ENCODE peak calls at places on chromosomes 16 and 17, in eight cellular contexts. I, W, T, Y, M, Z, L and U are unnamed samples.

GRCh38 chr17:66431910-66432309 is 129.5 kb downstream of the PRKCA start:
- DNase-seq in I (no peak), W (no peak), T (no peak), Y (no peak), M (no peak), Z (peak), L (no peak), U (no peak)

GRCh38 chr17:48515925-48516900 is 14.6 kb downstream of the HOXB1 start:
- DNase-seq in I (no peak), W (no peak), T (no peak), Y (no peak), M (no peak), Z (no peak), L (no peak), U (peak)

GRCh38 chr17:81481011-81481799 is 31.4 kb downstream of the ACTG1 start:
- DNase-seq in I (peak), W (peak), T (peak), Y (no peak), M (peak), Z (peak), L (peak), U (no peak)

GRCh38 chr16:51621610-51622009 is 470.5 kb upstream of the SALL1 start:
- DNase-seq in I (no peak), W (no peak), T (no peak), Y (no peak), M (no peak), Z (peak), L (no peak), U (no peak)

GRCh38 chr16:81107506-81107905 is 11.3 kb upstream of the GCSH start:
- DNase-seq in I (no peak), W (no peak), T (no peak), Y (no peak), M (no peak), Z (no peak), L (no peak), U (no peak)

GRCh38 chr16:86772671-86773338 is 194.5 kb downstream of the FOXL1 start:
- DNase-seq in I (no peak), W (no peak), T (no peak), Y (no peak), M (no peak), Z (peak), L (peak), U (no peak)

GRCh38 chr17:62652251-62653001 is 25.0 kb downstream of the MRC2 start:
- DNase-seq in I (peak), W (peak), T (no peak), Y (peak), M (peak), Z (peak), L (no peak), U (no peak)

GRCh38 chr17:45248132-45248936 is 13.6 kb downstream of the SPATA32 start:
- DNase-seq in I (peak), W (no peak), T (no peak), Y (peak), M (peak), Z (no peak), L (peak), U (peak)

GRCh38 chr16:24151482-24151939 is 104.6 kb upstream of the CACNG3 start:
- DNase-seq in I (peak), W (no peak), T (no peak), Y (no peak), M (no peak), Z (no peak), L (no peak), U (no peak)

GRCh38 chr16:67477960-67478554 is 2.9 kb downstream of the ATP6V0D1 start:
- DNase-seq in I (no peak), W (no peak), T (no peak), Y (no peak), M (no peak), Z (no peak), L (no peak), U (no peak)

GRCh38 chr17:9251273-9251672 is 230.0 kb downstream of the NTN1 start:
- DNase-seq in I (no peak), W (no peak), T (no peak), Y (no peak), M (no peak), Z (no peak), L (no peak), U (no peak)

GRCh38 chr16:12532871-12533610 is 270.6 kb downstream of the CPPED1 start:
- DNase-seq in I (peak), W (no peak), T (peak), Y (no peak), M (peak), Z (no peak), L (no peak), U (no peak)

GRCh38 chr17:16286947-16287562 is 66.2 kb downstream of the CENPV start:
- DNase-seq in I (no peak), W (no peak), T (no peak), Y (peak), M (no peak), Z (no peak), L (no peak), U (no peak)

GRCh38 chr16:54931757-54932660 is 1.3 kb downstream of the IRX5 start:
- DNase-seq in I (no peak), W (no peak), T (no peak), Y (no peak), M (peak), Z (peak), L (no peak), U (no peak)

GRCh38 chr16:8568231-8568617 is 22.1 kb downstream of the TMEM114 start:
- DNase-seq in I (no peak), W (no peak), T (no peak), Y (no peak), M (no peak), Z (no peak), L (no peak), U (no peak)

GRCh38 chr16:48076455-48077012 is 79.3 kb downstream of the ABCC12 start:
- DNase-seq in I (no peak), W (no peak), T (no peak), Y (no peak), M (no peak), Z (peak), L (no peak), U (no peak)

GRCh38 chr16:68368602-68368944 is 57.8 kb downstream of the PRMT7 start:
- DNase-seq in I (no peak), W (no peak), T (no peak), Y (no peak), M (no peak), Z (no peak), L (no peak), U (no peak)

GRCh38 chr16:11224894-11225676 is 30.9 kb downstream of the SOCS1 start:
- DNase-seq in I (peak), W (peak), T (no peak), Y (peak), M (peak), Z (no peak), L (no peak), U (no peak)

GRCh38 chr17:62000186-62000585 is 64.9 kb downstream of the MED13 start:
- DNase-seq in I (no peak), W (no peak), T (no peak), Y (no peak), M (no peak), Z (no peak), L (no peak), U (no peak)

GRCh38 chr16:76226011-76226410 is 51.2 kb upstream of the CNTNAP4 start:
- DNase-seq in I (no peak), W (no peak), T (no peak), Y (no peak), M (no peak), Z (no peak), L (no peak), U (no peak)

GRCh38 chr17:63998050-63998720 is at the start of gene PRR29:
- DNase-seq in I (peak), W (peak), T (peak), Y (peak), M (peak), Z (peak), L (peak), U (peak)

GRCh38 chr17:73380439-73381106 is 68.8 kb upstream of the CDC42EP4 start:
- DNase-seq in I (no peak), W (no peak), T (no peak), Y (no peak), M (no peak), Z (no peak), L (no peak), U (no peak)

GRCh38 chr16:73107371-73107770 is 59.4 kb upstream of the ZFHX3 start:
- DNase-seq in I (no peak), W (no peak), T (no peak), Y (no peak), M (no peak), Z (no peak), L (no peak), U (no peak)

GRCh38 chr17:56125830-56126819 is 27.1 kb upstream of the ANKFN1 start:
- DNase-seq in I (no peak), W (peak), T (peak), Y (no peak), M (no peak), Z (peak), L (no peak), U (peak)

GRCh38 chr16:85757341-85757822 is 6.5 kb upstream of the C16orf74 start:
- DNase-seq in I (no peak), W (no peak), T (no peak), Y (peak), M (no peak), Z (peak), L (no peak), U (no peak)

GRCh38 chr16:10738231-10739077 is 5.2 kb upstream of the NUBP1 start:
- DNase-seq in I (no peak), W (peak), T (no peak), Y (peak), M (peak), Z (peak), L (no peak), U (no peak)

GRCh38 chr17:21376835-21377690 is 906 bp downstream of the KCNJ12 start:
- DNase-seq in I (no peak), W (no peak), T (no peak), Y (no peak), M (peak), Z (peak), L (no peak), U (no peak)

GRCh38 chr16:84648595-84649510 is 542 bp downstream of the KLHL36 start:
- DNase-seq in I (peak), W (no peak), T (no peak), Y (peak), M (peak), Z (peak), L (peak), U (no peak)

GRCh38 chr17:77242118-77242800 is 101.5 kb downstream of the SEC14L1 start:
- DNase-seq in I (no peak), W (peak), T (no peak), Y (no peak), M (no peak), Z (no peak), L (no peak), U (peak)

GRCh38 chr17:39602533-39603303 is 5.0 kb downstream of the NEUROD2 start:
- DNase-seq in I (no peak), W (no peak), T (no peak), Y (no peak), M (no peak), Z (no peak), L (no peak), U (no peak)

GRCh38 chr17:13721705-13722104 is 120.0 kb upstream of the HS3ST3A1 start:
- DNase-seq in I (no peak), W (no peak), T (no peak), Y (no peak), M (no peak), Z (no peak), L (no peak), U (no peak)